ENCODE peak calls at places on chromosomes 11 and 22, in ten cellular contexts. N, U, K, M, C, E, S, H, I and G are unnamed samples.

GRCh38 chr22:45036154-45036553 is 26.3 kb upstream of the PHF21B start:
- DNase-seq in H (no peak), S (no peak), N (no peak), E (no peak), U (no peak), I (no peak), C (peak), M (no peak), K (peak), G (no peak)

GRCh38 chr11:11177156-11177808 is 175.8 kb downstream of the CSNK2A3 start:
- DNase-seq in C (no peak), N (no peak), U (no peak), K (no peak), I (no peak), H (no peak), S (no peak), E (peak), M (no peak), G (no peak)

GRCh38 chr11:96276836-96277235 is 66.2 kb downstream of the MAML2 start:
- DNase-seq in N (no peak), I (no peak), C (no peak), M (no peak), K (no peak), H (no peak), S (no peak), U (no peak), E (no peak), G (no peak)

GRCh38 chr11:91421586-91421985 is 803.0 kb upstream of the FAT3 start:
- DNase-seq in I (no peak), C (no peak), H (no peak), K (no peak), E (no peak), S (no peak), U (no peak), M (no peak), N (no peak), G (no peak)

GRCh38 chr11:118373263-118373662 is 13.9 kb downstream of the UBE4A start:
- DNase-seq in I (no peak), M (no peak), E (no peak), C (no peak), S (no peak), N (no peak), U (no peak), K (no peak), H (no peak), G (no peak)

GRCh38 chr11:100353083-100353482 is 334.0 kb upstream of the ARHGAP42 start:
- DNase-seq in M (no peak), I (no peak), N (no peak), K (no peak), H (no peak), S (no peak), E (no peak), U (no peak), C (no peak), G (no peak)

GRCh38 chr22:46081036-46081830 is 69.1 kb upstream of the PPARA start:
- DNase-seq in K (no peak), C (no peak), U (no peak), I (peak), N (peak), E (no peak), H (no peak), M (no peak), S (no peak), G (no peak)

GRCh38 chr22:43658823-43659222 is 153.3 kb downstream of the EFCAB6 start:
- DNase-seq in E (peak), K (no peak), H (no peak), N (no peak), M (no peak), S (peak), U (no peak), I (no peak), C (no peak), G (no peak)

GRCh38 chr22:31089101-31090100 is 8.3 kb downstream of the SMTN start:
- DNase-seq in C (peak), S (peak), K (peak), M (peak), N (peak), E (peak), H (no peak), U (no peak), I (no peak), G (peak)

GRCh38 chr11:125978778-125979378 is 33.0 kb downstream of the VSIG10L2 start:
- DNase-seq in N (no peak), E (no peak), U (no peak), S (no peak), I (no peak), K (no peak), M (no peak), H (no peak), C (no peak), G (no peak)

GRCh38 chr22:46668116-46668515 is 47.9 kb downstream of the GRAMD4 start:
- DNase-seq in I (no peak), N (no peak), C (no peak), H (no peak), K (no peak), M (no peak), U (no peak), E (no peak), S (no peak), G (no peak)

GRCh38 chr22:19959587-19960490 is 18.2 kb upstream of the TXNRD2 start:
- DNase-seq in S (no peak), H (no peak), E (peak), M (no peak), I (peak), N (peak), U (no peak), K (no peak), C (no peak), G (no peak)

GRCh38 chr22:38618258-38618657 is 37.9 kb downstream of the FAM227A start:
- DNase-seq in U (no peak), S (no peak), C (no peak), N (no peak), M (no peak), K (no peak), H (no peak), I (no peak), E (no peak), G (no peak)

GRCh38 chr11:43508511-43508918 is 149.8 kb downstream of the TTC17 start:
- DNase-seq in I (no peak), U (no peak), H (no peak), N (no peak), C (peak), K (peak), S (no peak), E (no peak), M (no peak), G (no peak)

GRCh38 chr11:47641585-47642098 is 717 bp downstream of the MTCH2 start:
- DNase-seq in K (peak), N (no peak), H (no peak), E (peak), M (no peak), C (no peak), I (no peak), S (no peak), U (no peak), G (no peak)

GRCh38 chr11:43853766-43854165 is 26.9 kb upstream of the ALKBH3 start:
- DNase-seq in M (no peak), K (peak), E (no peak), H (no peak), U (no peak), N (no peak), C (no peak), I (no peak), S (no peak), G (no peak)

GRCh38 chr22:47177334-47177815 is 414.9 kb downstream of the TBC1D22A start:
- DNase-seq in C (no peak), N (no peak), I (no peak), M (no peak), U (no peak), E (no peak), H (peak), K (no peak), S (no peak), G (no peak)

GRCh38 chr11:13000116-13000515 is 9.0 kb upstream of the RASSF10 start:
- DNase-seq in K (no peak), E (no peak), N (no peak), S (no peak), H (no peak), U (no peak), I (no peak), M (no peak), C (no peak), G (no peak)